ENCODE peak calls at places on chromosomes 5 and 9, in six cellular contexts. One of them, this sample, is unnamed.

GRCh38 chr9:113349434-113350337 is at the start of gene BSPRY:
- DNase-seq in stromal cell of bone marrow: no peak
- DNase-seq in NB4: peak; percentile 40
- DNase-seq in stimulated activated CD4-positive, alpha-beta T cell treated with anti-CD3 and anti-CD28 coated beads, Interleukin-12 subunit alpha, Interleukin-12 subunit beta, amount 100 ng/mL, for 48 hours: no peak
- DNase-seq in iPS-NIHi11: peak; percentile 93
- DNase-seq in ACHN: no peak
- DNase-seq in this sample: peak; percentile 56

GRCh38 chr5:21219966-21220365 is 1232.0 kb upstream of the CDH18 start:
- DNase-seq in stromal cell of bone marrow: no peak
- DNase-seq in NB4: no peak
- DNase-seq in stimulated activated CD4-positive, alpha-beta T cell treated with anti-CD3 and anti-CD28 coated beads, Interleukin-12 subunit alpha, Interleukin-12 subunit beta, amount 100 ng/mL, for 48 hours: no peak
- DNase-seq in iPS-NIHi11: no peak
- DNase-seq in ACHN: no peak
- DNase-seq in this sample: no peak

GRCh38 chr9:113589407-113589806 is 125.9 kb downstream of the RGS3 start:
- DNase-seq in stromal cell of bone marrow: no peak
- DNase-seq in NB4: no peak
- DNase-seq in stimulated activated CD4-positive, alpha-beta T cell treated with anti-CD3 and anti-CD28 coated beads, Interleukin-12 subunit alpha, Interleukin-12 subunit beta, amount 100 ng/mL, for 48 hours: no peak
- DNase-seq in iPS-NIHi11: no peak
- DNase-seq in ACHN: no peak
- DNase-seq in this sample: no peak

GRCh38 chr5:150506571-150507282 is 1.2 kb upstream of the NDST1 start:
- DNase-seq in stromal cell of bone marrow: no peak
- DNase-seq in NB4: no peak
- DNase-seq in stimulated activated CD4-positive, alpha-beta T cell treated with anti-CD3 and anti-CD28 coated beads, Interleukin-12 subunit alpha, Interleukin-12 subunit beta, amount 100 ng/mL, for 48 hours: no peak
- DNase-seq in iPS-NIHi11: no peak
- DNase-seq in ACHN: no peak
- DNase-seq in this sample: no peak

GRCh38 chr5:96978812-96979449 is 43.1 kb downstream of the LNPEP start:
- DNase-seq in stromal cell of bone marrow: no peak
- DNase-seq in NB4: no peak
- DNase-seq in stimulated activated CD4-positive, alpha-beta T cell treated with anti-CD3 and anti-CD28 coated beads, Interleukin-12 subunit alpha, Interleukin-12 subunit beta, amount 100 ng/mL, for 48 hours: no peak
- DNase-seq in iPS-NIHi11: no peak
- DNase-seq in ACHN: no peak
- DNase-seq in this sample: no peak

GRCh38 chr5:78647411-78647818 is 1.2 kb downstream of the LHFPL2 start:
- DNase-seq in stromal cell of bone marrow: no peak
- DNase-seq in NB4: peak; percentile 41
- DNase-seq in stimulated activated CD4-positive, alpha-beta T cell treated with anti-CD3 and anti-CD28 coated beads, Interleukin-12 subunit alpha, Interleukin-12 subunit beta, amount 100 ng/mL, for 48 hours: no peak
- DNase-seq in iPS-NIHi11: no peak
- DNase-seq in ACHN: peak; percentile 22
- DNase-seq in this sample: peak; percentile 17

GRCh38 chr9:40928803-40929487 is 199.5 kb downstream of the FOXD4L6 start:
- DNase-seq in stromal cell of bone marrow: no peak
- DNase-seq in NB4: no peak
- DNase-seq in stimulated activated CD4-positive, alpha-beta T cell treated with anti-CD3 and anti-CD28 coated beads, Interleukin-12 subunit alpha, Interleukin-12 subunit beta, amount 100 ng/mL, for 48 hours: no peak
- DNase-seq in iPS-NIHi11: no peak
- DNase-seq in ACHN: no peak
- DNase-seq in this sample: no peak

GRCh38 chr9:3865373-3865772 is 339.6 kb upstream of the RFX3 start:
- DNase-seq in stromal cell of bone marrow: peak; percentile 78
- DNase-seq in NB4: no peak
- DNase-seq in stimulated activated CD4-positive, alpha-beta T cell treated with anti-CD3 and anti-CD28 coated beads, Interleukin-12 subunit alpha, Interleukin-12 subunit beta, amount 100 ng/mL, for 48 hours: no peak
- DNase-seq in iPS-NIHi11: no peak
- DNase-seq in ACHN: no peak
- DNase-seq in this sample: no peak

GRCh38 chr5:43421450-43422133 is 9.4 kb upstream of the CCL28 start:
- DNase-seq in stromal cell of bone marrow: no peak
- DNase-seq in NB4: no peak
- DNase-seq in stimulated activated CD4-positive, alpha-beta T cell treated with anti-CD3 and anti-CD28 coated beads, Interleukin-12 subunit alpha, Interleukin-12 subunit beta, amount 100 ng/mL, for 48 hours: no peak
- DNase-seq in iPS-NIHi11: no peak
- DNase-seq in ACHN: no peak
- DNase-seq in this sample: no peak

GRCh38 chr5:112492291-112492690 is 73.2 kb upstream of the EPB41L4A start:
- DNase-seq in stromal cell of bone marrow: peak; percentile 58
- DNase-seq in NB4: peak; percentile 68
- DNase-seq in stimulated activated CD4-positive, alpha-beta T cell treated with anti-CD3 and anti-CD28 coated beads, Interleukin-12 subunit alpha, Interleukin-12 subunit beta, amount 100 ng/mL, for 48 hours: peak; percentile 2
- DNase-seq in iPS-NIHi11: peak; percentile 77
- DNase-seq in ACHN: peak; percentile 64
- DNase-seq in this sample: peak; percentile 37

GRCh38 chr5:140642718-140643117 is 3.5 kb downstream of the TMCO6 start:
- DNase-seq in stromal cell of bone marrow: peak; percentile 53
- DNase-seq in NB4: no peak
- DNase-seq in stimulated activated CD4-positive, alpha-beta T cell treated with anti-CD3 and anti-CD28 coated beads, Interleukin-12 subunit alpha, Interleukin-12 subunit beta, amount 100 ng/mL, for 48 hours: no peak
- DNase-seq in iPS-NIHi11: no peak
- DNase-seq in ACHN: no peak
- DNase-seq in this sample: no peak

GRCh38 chr9:18437315-18438200 is 36.4 kb upstream of the ADAMTSL1 start:
- DNase-seq in stromal cell of bone marrow: no peak
- DNase-seq in NB4: no peak
- DNase-seq in stimulated activated CD4-positive, alpha-beta T cell treated with anti-CD3 and anti-CD28 coated beads, Interleukin-12 subunit alpha, Interleukin-12 subunit beta, amount 100 ng/mL, for 48 hours: no peak
- DNase-seq in iPS-NIHi11: no peak
- DNase-seq in ACHN: no peak
- DNase-seq in this sample: no peak

GRCh38 chr5:135308752-135309151 is 90.3 kb downstream of the MACROH2A1 start:
- DNase-seq in stromal cell of bone marrow: no peak
- DNase-seq in NB4: no peak
- DNase-seq in stimulated activated CD4-positive, alpha-beta T cell treated with anti-CD3 and anti-CD28 coated beads, Interleukin-12 subunit alpha, Interleukin-12 subunit beta, amount 100 ng/mL, for 48 hours: no peak
- DNase-seq in iPS-NIHi11: no peak
- DNase-seq in ACHN: peak; percentile 4
- DNase-seq in this sample: no peak

GRCh38 chr9:130149654-130150286 is 22.4 kb upstream of the NCS1 start:
- DNase-seq in stromal cell of bone marrow: no peak
- DNase-seq in NB4: no peak
- DNase-seq in stimulated activated CD4-positive, alpha-beta T cell treated with anti-CD3 and anti-CD28 coated beads, Interleukin-12 subunit alpha, Interleukin-12 subunit beta, amount 100 ng/mL, for 48 hours: no peak
- DNase-seq in iPS-NIHi11: peak; percentile 36
- DNase-seq in ACHN: no peak
- DNase-seq in this sample: no peak

GRCh38 chr9:128164332-128164885 is 4.3 kb downstream of the BBLN start:
- DNase-seq in stromal cell of bone marrow: no peak
- DNase-seq in NB4: peak; percentile 37
- DNase-seq in stimulated activated CD4-positive, alpha-beta T cell treated with anti-CD3 and anti-CD28 coated beads, Interleukin-12 subunit alpha, Interleukin-12 subunit beta, amount 100 ng/mL, for 48 hours: no peak
- DNase-seq in iPS-NIHi11: no peak
- DNase-seq in ACHN: peak; percentile 16
- DNase-seq in this sample: no peak

GRCh38 chr5:94314507-94315170 is 303.8 kb downstream of the KIAA0825 start:
- DNase-seq in stromal cell of bone marrow: no peak
- DNase-seq in NB4: no peak
- DNase-seq in stimulated activated CD4-positive, alpha-beta T cell treated with anti-CD3 and anti-CD28 coated beads, Interleukin-12 subunit alpha, Interleukin-12 subunit beta, amount 100 ng/mL, for 48 hours: no peak
- DNase-seq in iPS-NIHi11: no peak
- DNase-seq in ACHN: no peak
- DNase-seq in this sample: no peak

GRCh38 chr5:135718151-135718550 is 116.3 kb upstream of the SLC25A48 start:
- DNase-seq in stromal cell of bone marrow: peak; percentile 13
- DNase-seq in NB4: peak; percentile 50
- DNase-seq in stimulated activated CD4-positive, alpha-beta T cell treated with anti-CD3 and anti-CD28 coated beads, Interleukin-12 subunit alpha, Interleukin-12 subunit beta, amount 100 ng/mL, for 48 hours: no peak
- DNase-seq in iPS-NIHi11: no peak
- DNase-seq in ACHN: peak; percentile 23
- DNase-seq in this sample: no peak

GRCh38 chr9:91151014-91151740 is 210.5 kb downstream of the AUH start:
- DNase-seq in stromal cell of bone marrow: peak; percentile 86
- DNase-seq in NB4: peak; percentile 94
- DNase-seq in stimulated activated CD4-positive, alpha-beta T cell treated with anti-CD3 and anti-CD28 coated beads, Interleukin-12 subunit alpha, Interleukin-12 subunit beta, amount 100 ng/mL, for 48 hours: peak; percentile 55
- DNase-seq in iPS-NIHi11: no peak
- DNase-seq in ACHN: no peak
- DNase-seq in this sample: no peak

GRCh38 chr9:113391917-113392316 is 9.2 kb downstream of the ALAD start:
- DNase-seq in stromal cell of bone marrow: no peak
- DNase-seq in NB4: no peak
- DNase-seq in stimulated activated CD4-positive, alpha-beta T cell treated with anti-CD3 and anti-CD28 coated beads, Interleukin-12 subunit alpha, Interleukin-12 subunit beta, amount 100 ng/mL, for 48 hours: no peak
- DNase-seq in iPS-NIHi11: no peak
- DNase-seq in ACHN: no peak
- DNase-seq in this sample: no peak

GRCh38 chr5:142671801-142672200 is 14.1 kb downstream of the FGF1 start:
- DNase-seq in stromal cell of bone marrow: peak; percentile 35
- DNase-seq in NB4: no peak
- DNase-seq in stimulated activated CD4-positive, alpha-beta T cell treated with anti-CD3 and anti-CD28 coated beads, Interleukin-12 subunit alpha, Interleukin-12 subunit beta, amount 100 ng/mL, for 48 hours: no peak
- DNase-seq in iPS-NIHi11: no peak
- DNase-seq in ACHN: peak; percentile 35
- DNase-seq in this sample: no peak

GRCh38 chr5:65068410-65068809 is 299.7 kb downstream of the CWC27 start:
- DNase-seq in stromal cell of bone marrow: no peak
- DNase-seq in NB4: no peak
- DNase-seq in stimulated activated CD4-positive, alpha-beta T cell treated with anti-CD3 and anti-CD28 coated beads, Interleukin-12 subunit alpha, Interleukin-12 subunit beta, amount 100 ng/mL, for 48 hours: no peak
- DNase-seq in iPS-NIHi11: no peak
- DNase-seq in ACHN: no peak
- DNase-seq in this sample: no peak

GRCh38 chr5:132327278-132327959 is 33.2 kb downstream of the SLC22A4 start:
- DNase-seq in stromal cell of bone marrow: no peak
- DNase-seq in NB4: no peak
- DNase-seq in stimulated activated CD4-positive, alpha-beta T cell treated with anti-CD3 and anti-CD28 coated beads, Interleukin-12 subunit alpha, Interleukin-12 subunit beta, amount 100 ng/mL, for 48 hours: no peak
- DNase-seq in iPS-NIHi11: no peak
- DNase-seq in ACHN: no peak
- DNase-seq in this sample: no peak

GRCh38 chr5:10726913-10727517 is 34.0 kb downstream of the DAP start:
- DNase-seq in stromal cell of bone marrow: no peak
- DNase-seq in NB4: no peak
- DNase-seq in stimulated activated CD4-positive, alpha-beta T cell treated with anti-CD3 and anti-CD28 coated beads, Interleukin-12 subunit alpha, Interleukin-12 subunit beta, amount 100 ng/mL, for 48 hours: peak; percentile 16
- DNase-seq in iPS-NIHi11: no peak
- DNase-seq in ACHN: no peak
- DNase-seq in this sample: no peak

GRCh38 chr5:14739538-14739937 is 75.0 kb downstream of the OTULIN start:
- DNase-seq in stromal cell of bone marrow: peak; percentile 67
- DNase-seq in NB4: no peak
- DNase-seq in stimulated activated CD4-positive, alpha-beta T cell treated with anti-CD3 and anti-CD28 coated beads, Interleukin-12 subunit alpha, Interleukin-12 subunit beta, amount 100 ng/mL, for 48 hours: no peak
- DNase-seq in iPS-NIHi11: no peak
- DNase-seq in ACHN: no peak
- DNase-seq in this sample: no peak

GRCh38 chr9:37066139-37066725 is 32.2 kb upstream of the PAX5 start:
- DNase-seq in stromal cell of bone marrow: no peak
- DNase-seq in NB4: no peak
- DNase-seq in stimulated activated CD4-positive, alpha-beta T cell treated with anti-CD3 and anti-CD28 coated beads, Interleukin-12 subunit alpha, Interleukin-12 subunit beta, amount 100 ng/mL, for 48 hours: no peak
- DNase-seq in iPS-NIHi11: no peak
- DNase-seq in ACHN: no peak
- DNase-seq in this sample: no peak

GRCh38 chr9:127741831-127742434 is 6.8 kb upstream of the TOR2A start:
- DNase-seq in stromal cell of bone marrow: no peak
- DNase-seq in NB4: no peak
- DNase-seq in stimulated activated CD4-positive, alpha-beta T cell treated with anti-CD3 and anti-CD28 coated beads, Interleukin-12 subunit alpha, Interleukin-12 subunit beta, amount 100 ng/mL, for 48 hours: no peak
- DNase-seq in iPS-NIHi11: peak; percentile 91
- DNase-seq in ACHN: peak; percentile 27
- DNase-seq in this sample: no peak

GRCh38 chr9:18531127-18531526 is 57.2 kb downstream of the ADAMTSL1 start:
- DNase-seq in stromal cell of bone marrow: no peak
- DNase-seq in NB4: no peak
- DNase-seq in stimulated activated CD4-positive, alpha-beta T cell treated with anti-CD3 and anti-CD28 coated beads, Interleukin-12 subunit alpha, Interleukin-12 subunit beta, amount 100 ng/mL, for 48 hours: no peak
- DNase-seq in iPS-NIHi11: no peak
- DNase-seq in ACHN: no peak
- DNase-seq in this sample: no peak

GRCh38 chr5:91937121-91937520 is 554.0 kb upstream of the ARRDC3 start:
- DNase-seq in stromal cell of bone marrow: peak; percentile 43
- DNase-seq in NB4: no peak
- DNase-seq in stimulated activated CD4-positive, alpha-beta T cell treated with anti-CD3 and anti-CD28 coated beads, Interleukin-12 subunit alpha, Interleukin-12 subunit beta, amount 100 ng/mL, for 48 hours: no peak
- DNase-seq in iPS-NIHi11: no peak
- DNase-seq in ACHN: no peak
- DNase-seq in this sample: no peak

GRCh38 chr5:95958308-95959014 is 3.2 kb downstream of the ELL2 start:
- DNase-seq in stromal cell of bone marrow: no peak
- DNase-seq in NB4: no peak
- DNase-seq in stimulated activated CD4-positive, alpha-beta T cell treated with anti-CD3 and anti-CD28 coated beads, Interleukin-12 subunit alpha, Interleukin-12 subunit beta, amount 100 ng/mL, for 48 hours: no peak
- DNase-seq in iPS-NIHi11: no peak
- DNase-seq in ACHN: peak; percentile 8
- DNase-seq in this sample: no peak

GRCh38 chr5:61599370-61600140 is 267.5 kb downstream of the ZSWIM6 start:
- DNase-seq in stromal cell of bone marrow: peak; percentile 29
- DNase-seq in NB4: no peak
- DNase-seq in stimulated activated CD4-positive, alpha-beta T cell treated with anti-CD3 and anti-CD28 coated beads, Interleukin-12 subunit alpha, Interleukin-12 subunit beta, amount 100 ng/mL, for 48 hours: no peak
- DNase-seq in iPS-NIHi11: no peak
- DNase-seq in ACHN: no peak
- DNase-seq in this sample: peak; percentile 16

GRCh38 chr9:131333771-131334567 is 44.4 kb downstream of the PLPP7 start:
- DNase-seq in stromal cell of bone marrow: no peak
- DNase-seq in NB4: no peak
- DNase-seq in stimulated activated CD4-positive, alpha-beta T cell treated with anti-CD3 and anti-CD28 coated beads, Interleukin-12 subunit alpha, Interleukin-12 subunit beta, amount 100 ng/mL, for 48 hours: no peak
- DNase-seq in iPS-NIHi11: no peak
- DNase-seq in ACHN: no peak
- DNase-seq in this sample: no peak

GRCh38 chr9:20786807-20787206 is 102.7 kb downstream of the FOCAD start:
- DNase-seq in stromal cell of bone marrow: no peak
- DNase-seq in NB4: no peak
- DNase-seq in stimulated activated CD4-positive, alpha-beta T cell treated with anti-CD3 and anti-CD28 coated beads, Interleukin-12 subunit alpha, Interleukin-12 subunit beta, amount 100 ng/mL, for 48 hours: no peak
- DNase-seq in iPS-NIHi11: no peak
- DNase-seq in ACHN: no peak
- DNase-seq in this sample: no peak

This sample was measured in NCI-H510A treated with DMSO at 0.1 percent for 48 hours.